ENCODE peak calls at places on chromosomes 16 and 17, in five cellular contexts. J is left ventricle myocardium inferior, L is thoracic aorta, T is fibroblast of lung, R is mammary epithelial cell. B is an unnamed sample. For H3K4me1, the result is how much of the 10 kb centered on the place peaks cover.

GRCh38 chr16:22775220-22775912 is 38.6 kb upstream of the HS3ST2 start:
- DNase-seq in J (no peak), L (no peak), T (no peak), R (no peak), B (no peak)

GRCh38 chr17:59512844-59513383 is 52.5 kb upstream of the DHX40 start:
- DNase-seq in J (no peak), L (no peak), T (no peak), R (no peak), B (no peak)

GRCh38 chr17:31052187-31052889 is 42.4 kb upstream of the NF1 start:
- DNase-seq in J (peak), L (peak), T (peak), R (peak), B (peak)

GRCh38 chr17:7058831-7059447 is 15.0 kb upstream of the SLC16A11 start:
- DNase-seq in J (no peak), L (no peak), T (peak), R (peak), B (no peak)

GRCh38 chr16:49639739-49640388 is 216.0 kb downstream of the ZNF423 start:
- DNase-seq in J (peak), L (no peak), T (peak), R (no peak), B (no peak)

GRCh38 chr16:3983081-3983520 is 102.6 kb upstream of the CREBBP start:
- DNase-seq in J (peak), L (no peak), T (peak), R (peak), B (peak)

GRCh38 chr17:79077587-79077986 is 3.0 kb downstream of the ENGASE start:
- DNase-seq in J (no peak), L (no peak), T (no peak), R (no peak), B (no peak)

GRCh38 chr17:48322060-48322459 is 108.0 kb downstream of the SKAP1 start:
- DNase-seq in J (no peak), L (no peak), T (no peak), R (no peak), B (no peak)

DNA sequence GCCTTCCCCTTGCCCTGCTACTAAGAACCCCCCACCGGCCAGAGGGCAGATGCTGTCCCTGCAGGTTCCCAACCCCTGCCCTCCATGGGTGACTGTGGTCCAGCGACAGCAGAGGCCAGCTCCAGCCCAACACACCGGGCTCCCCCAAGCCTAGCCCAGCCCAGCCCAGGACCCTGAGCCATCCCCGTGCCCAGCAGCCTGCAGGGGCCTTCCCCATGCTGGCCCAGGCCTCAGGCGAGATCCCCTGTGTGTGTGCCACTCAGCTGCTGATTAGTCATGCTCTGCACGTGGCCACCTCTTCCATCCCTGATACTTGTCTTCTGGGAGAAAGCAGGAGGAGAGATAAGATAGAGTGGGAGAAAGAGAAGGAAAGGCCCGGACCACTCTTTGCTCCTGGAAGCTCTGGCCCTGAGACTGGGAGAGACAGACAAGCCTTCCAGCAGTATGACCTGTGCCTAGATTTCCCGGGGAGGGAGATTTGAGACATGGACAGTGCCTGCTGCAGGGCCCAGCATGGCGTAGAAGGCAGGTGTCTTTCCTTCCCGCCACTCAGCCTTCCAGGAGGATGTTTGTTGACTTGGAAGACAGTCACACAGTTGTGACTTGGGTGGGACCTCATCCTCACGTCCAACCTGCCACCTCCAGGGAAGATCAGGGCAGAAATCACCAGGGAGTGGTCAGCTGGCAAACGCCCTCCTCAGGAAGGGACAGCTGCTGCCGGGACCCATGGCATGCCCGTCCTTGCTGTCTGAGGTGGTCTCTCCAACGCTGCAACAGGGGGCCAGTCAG is 41.3 kb upstream of the RASD1 start:
- DNase-seq in J (no peak), L (no peak), T (no peak), R (no peak), B (no peak)
- H3K4me1 ChIP-seq in J (half or more), L (under half), T (under half), R (under half), B (under half)

GRCh38 chr16:78750611-78751010 is 651.2 kb downstream of the WWOX start:
- DNase-seq in J (no peak), L (no peak), T (no peak), R (no peak), B (no peak)
- H3K4me3 ChIP-seq in J (no peak), L (no peak), T (no peak), R (no peak), B (no peak)

GRCh38 chr16:79623076-79623475 is 22.5 kb upstream of the MAF start:
- DNase-seq in J (no peak), L (no peak), T (no peak), R (no peak), B (no peak)

GRCh38 chr16:79618712-79619050 is 18.1 kb upstream of the MAF start:
- DNase-seq in J (no peak), L (no peak), T (peak), R (no peak), B (no peak)

GRCh38 chr16:79618041-79618711 is 17.6 kb upstream of the MAF start:
- DNase-seq in J (no peak), L (no peak), T (no peak), R (no peak), B (no peak)

GRCh38 chr16:79625738-79626137 is 25.2 kb upstream of the MAF start:
- DNase-seq in J (no peak), L (no peak), T (no peak), R (no peak), B (no peak)

DNA sequence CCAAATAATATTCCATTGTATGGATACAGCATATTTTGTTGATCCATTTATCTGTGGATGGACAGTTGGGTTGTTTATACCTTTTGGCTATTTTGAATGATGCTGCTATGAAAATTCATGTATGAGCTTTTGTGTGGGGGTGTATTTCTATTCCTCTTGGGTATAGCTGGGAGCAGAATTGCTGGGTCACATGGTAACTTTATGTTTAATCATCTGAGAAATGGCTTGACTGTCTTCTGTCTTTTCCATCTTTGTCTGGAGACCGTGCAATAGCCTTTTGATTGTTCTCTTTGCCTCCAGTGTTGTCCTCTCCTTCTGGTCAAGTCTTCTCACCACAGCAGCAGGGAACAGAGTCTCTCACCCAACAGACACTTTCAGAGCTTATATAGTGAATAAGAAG is 20.5 kb upstream of the MAF start:
- DNase-seq in J (no peak), L (no peak), T (no peak), R (no peak), B (no peak)
- H3K4me1 ChIP-seq in J (under half), L (under half), T (under half), R (under half), B (under half)

GRCh38 chr16:55655709-55656694 is at the start of gene SLC6A2:
- DNase-seq in J (peak), L (no peak), T (no peak), R (peak), B (no peak)

GRCh38 chr16:55657616-55658015 is 1.8 kb downstream of the SLC6A2 start:
- DNase-seq in J (no peak), L (no peak), T (no peak), R (no peak), B (no peak)

GRCh38 chr16:55655381-55655708 is 443 bp upstream of the SLC6A2 start:
- DNase-seq in J (no peak), L (no peak), T (no peak), R (no peak), B (no peak)

GRCh38 chr16:55660026-55660425 is 4.2 kb downstream of the SLC6A2 start:
- DNase-seq in J (no peak), L (no peak), T (no peak), R (no peak), B (no peak)

DNA sequence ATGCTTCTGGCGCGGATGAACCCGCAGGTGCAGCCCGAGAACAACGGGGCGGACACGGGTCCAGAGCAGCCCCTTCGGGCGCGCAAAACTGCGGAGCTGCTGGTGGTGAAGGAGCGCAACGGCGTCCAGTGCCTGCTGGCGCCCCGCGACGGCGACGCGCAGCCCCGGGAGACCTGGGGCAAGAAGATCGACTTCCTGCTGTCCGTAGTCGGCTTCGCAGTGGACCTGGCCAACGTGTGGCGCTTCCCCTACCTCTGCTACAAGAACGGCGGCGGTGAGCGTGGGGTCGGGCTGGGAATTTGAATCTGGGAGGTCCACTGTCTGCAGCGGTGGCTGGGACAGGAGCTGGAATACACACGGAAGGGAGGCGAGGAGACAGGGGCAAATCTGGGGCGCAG is 906 bp downstream of the SLC6A2 start:
- DNase-seq in J (no peak), L (no peak), T (no peak), R (no peak), B (no peak)
- H3K4me3 ChIP-seq in J (peak), L (no peak), T (no peak), R (no peak), B (no peak)

GRCh38 chr16:27245276-27246231 is 23.0 kb downstream of the NSMCE1 start:
- DNase-seq in J (no peak), L (no peak), T (peak), R (no peak), B (no peak)
- H3K4me1 ChIP-seq in J (half or more), L (under half), T (under half), R (under half), B (under half)

GRCh38 chr17:17582372-17582771 is 9.1 kb downstream of the PEMT start:
- DNase-seq in J (no peak), L (no peak), T (no peak), R (no peak), B (no peak)

GRCh38 chr17:17579691-17580090 is 11.8 kb downstream of the PEMT start:
- DNase-seq in J (no peak), L (no peak), T (no peak), R (no peak), B (no peak)

GRCh38 chr17:17577373-17577772 is 14.1 kb downstream of the PEMT start:
- DNase-seq in J (no peak), L (no peak), T (no peak), R (no peak), B (no peak)

GRCh38 chr17:17581509-17581908 is 10.0 kb downstream of the PEMT start:
- DNase-seq in J (no peak), L (no peak), T (no peak), R (no peak), B (no peak)

GRCh38 chr17:17580662-17581470 is 10.6 kb downstream of the PEMT start:
- DNase-seq in J (no peak), L (no peak), T (no peak), R (no peak), B (no peak)
- H3K4me3 ChIP-seq in J (no peak), L (no peak), T (no peak), R (no peak), B (no peak)